ENCODE peak calls at places on chromosomes 2 and 18, in eight cellular contexts. One of them, this sample, is unnamed.

GRCh38 chr18:75727479-75727878 is 300.0 kb upstream of the SMIM21 start:
- DNase-seq in activated CD4-positive, CD25-positive, alpha-beta regulatory T cell: no peak
- DNase-seq in HT-29: peak
- DNase-seq in PC-3: peak
- DNase-seq in stimulated activated naive B cell treated with anti-CD40 and anti-IgM and Interleukin-4, amounts not matched to agents 10 μg/mL and 1 μg/mL and 100 μg/mL, for 72 hours: no peak
- DNase-seq in HuH-7: peak
- DNase-seq in T follicular helper cell: no peak
- DNase-seq in activated effector memory CD4-positive, alpha-beta T cell treated with Interleukin-2 at 50 U/mL for 16 hours: no peak
- DNase-seq in this sample: no peak

GRCh38 chr2:178796079-178796677 is 11.0 kb downstream of the TTN start:
- DNase-seq in HuH-7: no peak
- DNase-seq in stimulated activated naive B cell treated with anti-CD40 and anti-IgM and Interleukin-4, amounts not matched to agents 10 μg/mL and 1 μg/mL and 100 μg/mL, for 72 hours: no peak
- DNase-seq in activated effector memory CD4-positive, alpha-beta T cell treated with Interleukin-2 at 50 U/mL for 16 hours: no peak
- DNase-seq in T follicular helper cell: no peak
- DNase-seq in HT-29: peak
- DNase-seq in PC-3: peak
- DNase-seq in activated CD4-positive, CD25-positive, alpha-beta regulatory T cell: no peak
- DNase-seq in this sample: no peak

GRCh38 chr2:133110201-133110600 is 440.2 kb upstream of the LYPD1 start:
- DNase-seq in HuH-7: no peak
- DNase-seq in PC-3: no peak
- DNase-seq in HT-29: no peak
- DNase-seq in activated effector memory CD4-positive, alpha-beta T cell treated with Interleukin-2 at 50 U/mL for 16 hours: no peak
- DNase-seq in stimulated activated naive B cell treated with anti-CD40 and anti-IgM and Interleukin-4, amounts not matched to agents 10 μg/mL and 1 μg/mL and 100 μg/mL, for 72 hours: no peak
- DNase-seq in activated CD4-positive, CD25-positive, alpha-beta regulatory T cell: no peak
- DNase-seq in T follicular helper cell: no peak
- DNase-seq in this sample: no peak

GRCh38 chr2:176581557-176582150 is 312.4 kb downstream of the MTX2 start:
- DNase-seq in PC-3: no peak
- DNase-seq in HT-29: no peak
- DNase-seq in activated effector memory CD4-positive, alpha-beta T cell treated with Interleukin-2 at 50 U/mL for 16 hours: no peak
- DNase-seq in stimulated activated naive B cell treated with anti-CD40 and anti-IgM and Interleukin-4, amounts not matched to agents 10 μg/mL and 1 μg/mL and 100 μg/mL, for 72 hours: no peak
- DNase-seq in T follicular helper cell: no peak
- DNase-seq in HuH-7: no peak
- DNase-seq in activated CD4-positive, CD25-positive, alpha-beta regulatory T cell: no peak
- DNase-seq in this sample: no peak

GRCh38 chr2:200862532-200863000 is 1.9 kb downstream of the CLK1 start:
- DNase-seq in HuH-7: no peak
- DNase-seq in activated CD4-positive, CD25-positive, alpha-beta regulatory T cell: peak
- DNase-seq in PC-3: peak
- DNase-seq in stimulated activated naive B cell treated with anti-CD40 and anti-IgM and Interleukin-4, amounts not matched to agents 10 μg/mL and 1 μg/mL and 100 μg/mL, for 72 hours: peak
- DNase-seq in HT-29: peak
- DNase-seq in T follicular helper cell: peak
- DNase-seq in activated effector memory CD4-positive, alpha-beta T cell treated with Interleukin-2 at 50 U/mL for 16 hours: peak
- DNase-seq in this sample: no peak

GRCh38 chr2:216664593-216665034 is 30.7 kb downstream of the IGFBP5 start:
- DNase-seq in activated effector memory CD4-positive, alpha-beta T cell treated with Interleukin-2 at 50 U/mL for 16 hours: no peak
- DNase-seq in activated CD4-positive, CD25-positive, alpha-beta regulatory T cell: no peak
- DNase-seq in HuH-7: no peak
- DNase-seq in T follicular helper cell: no peak
- DNase-seq in PC-3: peak
- DNase-seq in stimulated activated naive B cell treated with anti-CD40 and anti-IgM and Interleukin-4, amounts not matched to agents 10 μg/mL and 1 μg/mL and 100 μg/mL, for 72 hours: no peak
- DNase-seq in HT-29: no peak
- DNase-seq in this sample: no peak

GRCh38 chr18:11368020-11368419 is 218.7 kb upstream of the PIEZO2 start:
- DNase-seq in activated effector memory CD4-positive, alpha-beta T cell treated with Interleukin-2 at 50 U/mL for 16 hours: no peak
- DNase-seq in stimulated activated naive B cell treated with anti-CD40 and anti-IgM and Interleukin-4, amounts not matched to agents 10 μg/mL and 1 μg/mL and 100 μg/mL, for 72 hours: no peak
- DNase-seq in PC-3: no peak
- DNase-seq in activated CD4-positive, CD25-positive, alpha-beta regulatory T cell: no peak
- DNase-seq in HuH-7: no peak
- DNase-seq in T follicular helper cell: no peak
- DNase-seq in HT-29: no peak
- DNase-seq in this sample: no peak

GRCh38 chr18:11251229-11251890 is 102.0 kb upstream of the PIEZO2 start:
- DNase-seq in activated effector memory CD4-positive, alpha-beta T cell treated with Interleukin-2 at 50 U/mL for 16 hours: no peak
- DNase-seq in activated CD4-positive, CD25-positive, alpha-beta regulatory T cell: no peak
- DNase-seq in HuH-7: no peak
- DNase-seq in PC-3: no peak
- DNase-seq in stimulated activated naive B cell treated with anti-CD40 and anti-IgM and Interleukin-4, amounts not matched to agents 10 μg/mL and 1 μg/mL and 100 μg/mL, for 72 hours: no peak
- DNase-seq in HT-29: no peak
- DNase-seq in T follicular helper cell: no peak
- DNase-seq in this sample: no peak

GRCh38 chr2:236689981-236690380 is 120.4 kb downstream of the ACKR3 start:
- DNase-seq in T follicular helper cell: no peak
- DNase-seq in HT-29: no peak
- DNase-seq in activated effector memory CD4-positive, alpha-beta T cell treated with Interleukin-2 at 50 U/mL for 16 hours: no peak
- DNase-seq in stimulated activated naive B cell treated with anti-CD40 and anti-IgM and Interleukin-4, amounts not matched to agents 10 μg/mL and 1 μg/mL and 100 μg/mL, for 72 hours: no peak
- DNase-seq in HuH-7: no peak
- DNase-seq in PC-3: no peak
- DNase-seq in activated CD4-positive, CD25-positive, alpha-beta regulatory T cell: no peak
- DNase-seq in this sample: no peak

GRCh38 chr18:54700580-54700979 is 109.5 kb downstream of the DYNAP start:
- DNase-seq in HuH-7: no peak
- DNase-seq in PC-3: no peak
- DNase-seq in stimulated activated naive B cell treated with anti-CD40 and anti-IgM and Interleukin-4, amounts not matched to agents 10 μg/mL and 1 μg/mL and 100 μg/mL, for 72 hours: no peak
- DNase-seq in T follicular helper cell: no peak
- DNase-seq in activated CD4-positive, CD25-positive, alpha-beta regulatory T cell: no peak
- DNase-seq in HT-29: no peak
- DNase-seq in activated effector memory CD4-positive, alpha-beta T cell treated with Interleukin-2 at 50 U/mL for 16 hours: no peak
- DNase-seq in this sample: no peak

GRCh38 chr2:75458201-75458600 is 102.5 kb downstream of the EVA1A start:
- DNase-seq in HuH-7: no peak
- DNase-seq in activated effector memory CD4-positive, alpha-beta T cell treated with Interleukin-2 at 50 U/mL for 16 hours: no peak
- DNase-seq in stimulated activated naive B cell treated with anti-CD40 and anti-IgM and Interleukin-4, amounts not matched to agents 10 μg/mL and 1 μg/mL and 100 μg/mL, for 72 hours: no peak
- DNase-seq in HT-29: no peak
- DNase-seq in PC-3: peak
- DNase-seq in T follicular helper cell: no peak
- DNase-seq in activated CD4-positive, CD25-positive, alpha-beta regulatory T cell: no peak
- DNase-seq in this sample: no peak

GRCh38 chr2:116317111-116317510 is 1497.4 kb upstream of the DDX18 start:
- DNase-seq in activated CD4-positive, CD25-positive, alpha-beta regulatory T cell: no peak
- DNase-seq in HT-29: no peak
- DNase-seq in T follicular helper cell: no peak
- DNase-seq in activated effector memory CD4-positive, alpha-beta T cell treated with Interleukin-2 at 50 U/mL for 16 hours: no peak
- DNase-seq in stimulated activated naive B cell treated with anti-CD40 and anti-IgM and Interleukin-4, amounts not matched to agents 10 μg/mL and 1 μg/mL and 100 μg/mL, for 72 hours: no peak
- DNase-seq in PC-3: no peak
- DNase-seq in HuH-7: no peak
- DNase-seq in this sample: no peak

GRCh38 chr2:153373510-153374279 is 104.9 kb downstream of the RPRM start:
- DNase-seq in HT-29: no peak
- DNase-seq in HuH-7: no peak
- DNase-seq in T follicular helper cell: no peak
- DNase-seq in activated effector memory CD4-positive, alpha-beta T cell treated with Interleukin-2 at 50 U/mL for 16 hours: no peak
- DNase-seq in stimulated activated naive B cell treated with anti-CD40 and anti-IgM and Interleukin-4, amounts not matched to agents 10 μg/mL and 1 μg/mL and 100 μg/mL, for 72 hours: no peak
- DNase-seq in PC-3: peak
- DNase-seq in activated CD4-positive, CD25-positive, alpha-beta regulatory T cell: no peak
- DNase-seq in this sample: no peak

GRCh38 chr2:121195036-121195435 is 90.0 kb downstream of the TFCP2L1 start:
- DNase-seq in HuH-7: no peak
- DNase-seq in HT-29: no peak
- DNase-seq in PC-3: no peak
- DNase-seq in T follicular helper cell: no peak
- DNase-seq in activated CD4-positive, CD25-positive, alpha-beta regulatory T cell: no peak
- DNase-seq in activated effector memory CD4-positive, alpha-beta T cell treated with Interleukin-2 at 50 U/mL for 16 hours: no peak
- DNase-seq in stimulated activated naive B cell treated with anti-CD40 and anti-IgM and Interleukin-4, amounts not matched to agents 10 μg/mL and 1 μg/mL and 100 μg/mL, for 72 hours: no peak
- DNase-seq in this sample: no peak

GRCh38 chr2:200585730-200586643 is at the start of gene AOX1:
- DNase-seq in T follicular helper cell: no peak
- DNase-seq in activated effector memory CD4-positive, alpha-beta T cell treated with Interleukin-2 at 50 U/mL for 16 hours: peak
- DNase-seq in stimulated activated naive B cell treated with anti-CD40 and anti-IgM and Interleukin-4, amounts not matched to agents 10 μg/mL and 1 μg/mL and 100 μg/mL, for 72 hours: peak
- DNase-seq in PC-3: no peak
- DNase-seq in HT-29: no peak
- DNase-seq in activated CD4-positive, CD25-positive, alpha-beta regulatory T cell: no peak
- DNase-seq in HuH-7: no peak
- DNase-seq in this sample: no peak

GRCh38 chr2:203352604-203353255 is 24.5 kb downstream of the ABI2 start:
- DNase-seq in HT-29: peak
- DNase-seq in HuH-7: no peak
- DNase-seq in stimulated activated naive B cell treated with anti-CD40 and anti-IgM and Interleukin-4, amounts not matched to agents 10 μg/mL and 1 μg/mL and 100 μg/mL, for 72 hours: no peak
- DNase-seq in PC-3: peak
- DNase-seq in activated CD4-positive, CD25-positive, alpha-beta regulatory T cell: no peak
- DNase-seq in T follicular helper cell: no peak
- DNase-seq in activated effector memory CD4-positive, alpha-beta T cell treated with Interleukin-2 at 50 U/mL for 16 hours: no peak
- DNase-seq in this sample: no peak

GRCh38 chr2:41781082-41781481 is 266.7 kb upstream of the PKDCC start:
- DNase-seq in PC-3: no peak
- DNase-seq in activated effector memory CD4-positive, alpha-beta T cell treated with Interleukin-2 at 50 U/mL for 16 hours: no peak
- DNase-seq in HuH-7: no peak
- DNase-seq in T follicular helper cell: no peak
- DNase-seq in HT-29: no peak
- DNase-seq in stimulated activated naive B cell treated with anti-CD40 and anti-IgM and Interleukin-4, amounts not matched to agents 10 μg/mL and 1 μg/mL and 100 μg/mL, for 72 hours: no peak
- DNase-seq in activated CD4-positive, CD25-positive, alpha-beta regulatory T cell: no peak
- DNase-seq in this sample: no peak

GRCh38 chr2:96325038-96325883 is at the start of gene ITPRIPL1:
- DNase-seq in HT-29: no peak
- DNase-seq in HuH-7: peak
- DNase-seq in PC-3: no peak
- DNase-seq in activated effector memory CD4-positive, alpha-beta T cell treated with Interleukin-2 at 50 U/mL for 16 hours: peak
- DNase-seq in T follicular helper cell: no peak
- DNase-seq in stimulated activated naive B cell treated with anti-CD40 and anti-IgM and Interleukin-4, amounts not matched to agents 10 μg/mL and 1 μg/mL and 100 μg/mL, for 72 hours: peak
- DNase-seq in activated CD4-positive, CD25-positive, alpha-beta regulatory T cell: no peak
- DNase-seq in this sample: peak

GRCh38 chr2:127597984-127598380 is 48.0 kb upstream of the GPR17 start:
- DNase-seq in activated effector memory CD4-positive, alpha-beta T cell treated with Interleukin-2 at 50 U/mL for 16 hours: no peak
- DNase-seq in HT-29: no peak
- DNase-seq in HuH-7: no peak
- DNase-seq in activated CD4-positive, CD25-positive, alpha-beta regulatory T cell: no peak
- DNase-seq in PC-3: peak
- DNase-seq in stimulated activated naive B cell treated with anti-CD40 and anti-IgM and Interleukin-4, amounts not matched to agents 10 μg/mL and 1 μg/mL and 100 μg/mL, for 72 hours: no peak
- DNase-seq in T follicular helper cell: no peak
- DNase-seq in this sample: no peak

GRCh38 chr2:171149986-171150693 is 10.6 kb downstream of the TLK1 start:
- DNase-seq in stimulated activated naive B cell treated with anti-CD40 and anti-IgM and Interleukin-4, amounts not matched to agents 10 μg/mL and 1 μg/mL and 100 μg/mL, for 72 hours: no peak
- DNase-seq in activated effector memory CD4-positive, alpha-beta T cell treated with Interleukin-2 at 50 U/mL for 16 hours: no peak
- DNase-seq in HT-29: no peak
- DNase-seq in activated CD4-positive, CD25-positive, alpha-beta regulatory T cell: no peak
- DNase-seq in T follicular helper cell: no peak
- DNase-seq in PC-3: no peak
- DNase-seq in HuH-7: no peak
- DNase-seq in this sample: no peak

GRCh38 chr2:170423919-170424318 is 246.0 kb downstream of the MYO3B start:
- DNase-seq in activated CD4-positive, CD25-positive, alpha-beta regulatory T cell: no peak
- DNase-seq in PC-3: no peak
- DNase-seq in activated effector memory CD4-positive, alpha-beta T cell treated with Interleukin-2 at 50 U/mL for 16 hours: no peak
- DNase-seq in T follicular helper cell: no peak
- DNase-seq in stimulated activated naive B cell treated with anti-CD40 and anti-IgM and Interleukin-4, amounts not matched to agents 10 μg/mL and 1 μg/mL and 100 μg/mL, for 72 hours: no peak
- DNase-seq in HuH-7: no peak
- DNase-seq in HT-29: no peak
- DNase-seq in this sample: no peak

GRCh38 chr2:241895732-241896641 is 26.5 kb downstream of the RTP5 start:
- DNase-seq in stimulated activated naive B cell treated with anti-CD40 and anti-IgM and Interleukin-4, amounts not matched to agents 10 μg/mL and 1 μg/mL and 100 μg/mL, for 72 hours: no peak
- DNase-seq in PC-3: peak
- DNase-seq in activated CD4-positive, CD25-positive, alpha-beta regulatory T cell: peak
- DNase-seq in T follicular helper cell: no peak
- DNase-seq in activated effector memory CD4-positive, alpha-beta T cell treated with Interleukin-2 at 50 U/mL for 16 hours: no peak
- DNase-seq in HuH-7: peak
- DNase-seq in HT-29: no peak
- DNase-seq in this sample: no peak

This sample was measured in activated gamma-delta T cell.